ENCODE peak calls at places on chromosomes 16 and 17, in six cellular contexts. One of them, this sample, is unnamed.
A peak's percentile ranks its signal among the peaks of the same experiment; 100 is the strongest.

GRCh38 chr17:15457723-15458094 is 9.7 kb downstream of the CDRT4 start:
- DNase-seq in IMR-90: no peak
- DNase-seq in trophoblast cell: no peak
- DNase-seq in H1: no peak
- DNase-seq in neuronal stem cell: no peak
- DNase-seq in H9: no peak
- DNase-seq in this sample: no peak

GRCh38 chr16:2157480-2158261 is 2.1 kb downstream of the TRAF7 start:
- DNase-seq in IMR-90: no peak
- DNase-seq in trophoblast cell: no peak
- DNase-seq in H1: no peak
- DNase-seq in neuronal stem cell: no peak
- DNase-seq in H9: no peak
- DNase-seq in this sample: no peak

GRCh38 chr17:55577011-55577586 is 65.8 kb upstream of the SMIM36 start:
- DNase-seq in IMR-90: peak; percentile 84
- DNase-seq in trophoblast cell: peak; percentile 7
- DNase-seq in H1: no peak
- DNase-seq in neuronal stem cell: no peak
- DNase-seq in H9: no peak
- DNase-seq in this sample: peak; percentile 53

GRCh38 chr17:29664743-29665479 is 42.2 kb upstream of the CORO6 start:
- DNase-seq in IMR-90: peak; percentile 73
- DNase-seq in trophoblast cell: peak; percentile 46
- DNase-seq in H1: no peak
- DNase-seq in neuronal stem cell: no peak
- DNase-seq in H9: no peak
- DNase-seq in this sample: peak; percentile 54

GRCh38 chr17:55159251-55159650 is 105.5 kb upstream of the HLF start:
- DNase-seq in IMR-90: peak; percentile 58
- DNase-seq in trophoblast cell: no peak
- DNase-seq in H1: no peak
- DNase-seq in neuronal stem cell: no peak
- DNase-seq in H9: no peak
- DNase-seq in this sample: no peak

GRCh38 chr16:85995591-85996461 is 96.9 kb downstream of the IRF8 start:
- DNase-seq in IMR-90: no peak
- DNase-seq in trophoblast cell: no peak
- DNase-seq in H1: no peak
- DNase-seq in neuronal stem cell: no peak
- DNase-seq in H9: no peak
- DNase-seq in this sample: no peak

GRCh38 chr17:79019631-79020584 is 4.1 kb upstream of the C1QTNF1 start:
- DNase-seq in IMR-90: peak; percentile 78
- DNase-seq in trophoblast cell: peak; percentile 47
- DNase-seq in H1: no peak
- DNase-seq in neuronal stem cell: peak; percentile 23
- DNase-seq in H9: no peak
- DNase-seq in this sample: peak; percentile 76

GRCh38 chr16:73615256-73615655 is 567.3 kb upstream of the ZFHX3 start:
- DNase-seq in IMR-90: no peak
- DNase-seq in trophoblast cell: no peak
- DNase-seq in H1: no peak
- DNase-seq in neuronal stem cell: no peak
- DNase-seq in H9: no peak
- DNase-seq in this sample: no peak

GRCh38 chr16:71230122-71230845 is at the start of gene HYDIN:
- DNase-seq in IMR-90: peak; percentile 30
- DNase-seq in trophoblast cell: peak; percentile 95
- DNase-seq in H1: peak; percentile 61
- DNase-seq in neuronal stem cell: peak; percentile 88
- DNase-seq in H9: peak; percentile 95
- DNase-seq in this sample: peak; percentile 27

GRCh38 chr17:79645022-79645776 is 34.3 kb upstream of the RBFOX3 start:
- DNase-seq in IMR-90: no peak
- DNase-seq in trophoblast cell: no peak
- DNase-seq in H1: no peak
- DNase-seq in neuronal stem cell: no peak
- DNase-seq in H9: peak; percentile 24
- DNase-seq in this sample: no peak

GRCh38 chr17:64004903-64005733 is 7.0 kb downstream of the PRR29 start:
- DNase-seq in IMR-90: no peak
- DNase-seq in trophoblast cell: no peak
- DNase-seq in H1: no peak
- DNase-seq in neuronal stem cell: no peak
- DNase-seq in H9: peak; percentile 29
- DNase-seq in this sample: no peak

GRCh38 chr17:80029235-80029974 is 6.3 kb downstream of the TBC1D16 start:
- DNase-seq in IMR-90: peak; percentile 74
- DNase-seq in trophoblast cell: no peak
- DNase-seq in H1: no peak
- DNase-seq in neuronal stem cell: no peak
- DNase-seq in H9: no peak
- DNase-seq in this sample: peak; percentile 83

GRCh38 chr17:79678856-79679255 is 51.9 kb upstream of the ENPP7 start:
- DNase-seq in IMR-90: no peak
- DNase-seq in trophoblast cell: no peak
- DNase-seq in H1: no peak
- DNase-seq in neuronal stem cell: no peak
- DNase-seq in H9: no peak
- DNase-seq in this sample: no peak

GRCh38 chr16:14307623-14308356 is 236.7 kb downstream of the MRTFB start:
- DNase-seq in IMR-90: no peak
- DNase-seq in trophoblast cell: peak; percentile 30
- DNase-seq in H1: no peak
- DNase-seq in neuronal stem cell: no peak
- DNase-seq in H9: no peak
- DNase-seq in this sample: no peak

GRCh38 chr17:3985800-3986199 is 21.6 kb upstream of the ATP2A3 start:
- DNase-seq in IMR-90: no peak
- DNase-seq in trophoblast cell: no peak
- DNase-seq in H1: no peak
- DNase-seq in neuronal stem cell: no peak
- DNase-seq in H9: no peak
- DNase-seq in this sample: no peak

GRCh38 chr17:28908640-28909098 is 5.8 kb upstream of the DHRS13 start:
- DNase-seq in IMR-90: peak; percentile 91
- DNase-seq in trophoblast cell: no peak
- DNase-seq in H1: no peak
- DNase-seq in neuronal stem cell: no peak
- DNase-seq in H9: no peak
- DNase-seq in this sample: peak; percentile 82

GRCh38 chr17:50763716-50764450 is 3.4 kb downstream of the ANKRD40CL start:
- DNase-seq in IMR-90: no peak
- DNase-seq in trophoblast cell: peak; percentile 90
- DNase-seq in H1: no peak
- DNase-seq in neuronal stem cell: no peak
- DNase-seq in H9: no peak
- DNase-seq in this sample: no peak

GRCh38 chr17:12519956-12520594 is 145.6 kb upstream of the MYOCD start:
- DNase-seq in IMR-90: no peak
- DNase-seq in trophoblast cell: peak; percentile 90
- DNase-seq in H1: no peak
- DNase-seq in neuronal stem cell: no peak
- DNase-seq in H9: no peak
- DNase-seq in this sample: peak; percentile 58

GRCh38 chr17:38879878-38880727 is 10.2 kb downstream of the LASP1 start:
- DNase-seq in IMR-90: peak; percentile 83
- DNase-seq in trophoblast cell: no peak
- DNase-seq in H1: peak; percentile 91
- DNase-seq in neuronal stem cell: no peak
- DNase-seq in H9: peak; percentile 96
- DNase-seq in this sample: peak; percentile 66

GRCh38 chr17:65696739-65697394 is 135.4 kb upstream of the AXIN2 start:
- DNase-seq in IMR-90: peak; percentile 65
- DNase-seq in trophoblast cell: no peak
- DNase-seq in H1: no peak
- DNase-seq in neuronal stem cell: no peak
- DNase-seq in H9: no peak
- DNase-seq in this sample: peak; percentile 51

DNA sequence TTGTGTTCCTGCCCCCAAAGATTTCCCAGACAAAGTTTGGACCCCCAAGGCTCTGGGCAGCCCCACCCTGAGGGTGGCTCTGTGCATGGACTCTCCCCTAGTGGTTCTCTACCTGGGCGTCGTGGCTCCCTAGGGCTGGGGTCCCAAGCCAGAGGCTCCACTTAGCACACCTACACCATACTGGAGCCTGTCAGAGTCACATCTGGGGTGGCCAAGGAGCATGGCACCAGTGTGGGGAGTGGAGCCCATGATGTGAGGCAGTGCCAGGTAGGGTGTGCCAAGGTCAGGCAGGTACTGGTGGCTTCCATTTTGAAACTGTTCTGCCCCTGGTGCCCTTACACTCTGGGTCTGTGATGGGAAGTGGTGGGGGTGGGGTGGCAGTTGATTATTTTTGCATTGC is 109.9 kb upstream of the GNAO1 start:
- DNase-seq in IMR-90: no peak
- DNase-seq in trophoblast cell: no peak
- DNase-seq in H1: no peak
- DNase-seq in neuronal stem cell: no peak
- DNase-seq in H9: no peak
- DNase-seq in this sample: no peak
- H2AK5ac ChIP-seq in IMR-90: no peak overlapping the region
- H2AK5ac ChIP-seq in trophoblast cell: no peak overlapping the region
- H2AK5ac ChIP-seq in H1: no peak overlapping the region
- H2AK5ac ChIP-seq in neuronal stem cell: no peak overlapping the region
- H2AK5ac ChIP-seq in H9: no peak overlapping the region
- H2AK5ac ChIP-seq in this sample: no peak overlapping the region

GRCh38 chr16:78289844-78290277 is 190.4 kb downstream of the WWOX start:
- DNase-seq in IMR-90: no peak
- DNase-seq in trophoblast cell: no peak
- DNase-seq in H1: no peak
- DNase-seq in neuronal stem cell: no peak
- DNase-seq in H9: no peak
- DNase-seq in this sample: no peak

GRCh38 chr16:78290498-78291271 is 191.2 kb downstream of the WWOX start:
- DNase-seq in IMR-90: no peak
- DNase-seq in trophoblast cell: no peak
- DNase-seq in H1: no peak
- DNase-seq in neuronal stem cell: no peak
- DNase-seq in H9: no peak
- DNase-seq in this sample: no peak

GRCh38 chr16:78292726-78293380 is 193.4 kb downstream of the WWOX start:
- DNase-seq in IMR-90: no peak
- DNase-seq in trophoblast cell: peak; percentile 12
- DNase-seq in H1: no peak
- DNase-seq in neuronal stem cell: no peak
- DNase-seq in H9: no peak
- DNase-seq in this sample: no peak

GRCh38 chr16:78289368-78289767 is 189.9 kb downstream of the WWOX start:
- DNase-seq in IMR-90: no peak
- DNase-seq in trophoblast cell: no peak
- DNase-seq in H1: no peak
- DNase-seq in neuronal stem cell: no peak
- DNase-seq in H9: no peak
- DNase-seq in this sample: no peak

DNA sequence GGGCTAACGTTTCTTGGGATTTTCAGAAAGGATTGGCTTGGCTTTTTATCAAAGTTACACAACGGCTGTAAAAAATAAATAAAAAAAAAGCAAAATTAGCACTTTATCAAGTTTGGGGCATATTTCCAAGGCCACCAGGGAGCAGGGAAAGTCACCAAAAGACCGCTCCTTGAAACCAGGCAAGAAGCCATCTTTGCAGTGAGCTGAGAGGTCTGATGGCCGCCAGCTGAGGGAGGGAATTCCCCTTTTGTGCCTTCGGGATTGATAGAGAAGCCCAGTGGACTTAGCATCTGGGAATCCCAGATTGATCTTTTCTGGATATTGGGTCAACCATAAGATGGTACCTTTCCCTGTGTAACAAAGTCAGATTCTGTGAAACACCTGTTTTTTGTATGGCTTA is 192.2 kb downstream of the WWOX start:
- DNase-seq in IMR-90: no peak
- DNase-seq in trophoblast cell: no peak
- DNase-seq in H1: no peak
- DNase-seq in neuronal stem cell: no peak
- DNase-seq in H9: no peak
- DNase-seq in this sample: no peak
- H3K18ac ChIP-seq in IMR-90: no peak overlapping the region
- H3K18ac ChIP-seq in trophoblast cell: no peak overlapping the region
- H3K18ac ChIP-seq in H1: no peak overlapping the region
- H3K18ac ChIP-seq in neuronal stem cell: no peak overlapping the region
- H3K18ac ChIP-seq in H9: no peak overlapping the region
- H3K18ac ChIP-seq in this sample: no peak overlapping the region

GRCh38 chr16:943971-944370 is 26.8 kb downstream of the LMF1 start:
- DNase-seq in IMR-90: no peak
- DNase-seq in trophoblast cell: no peak
- DNase-seq in H1: no peak
- DNase-seq in neuronal stem cell: no peak
- DNase-seq in H9: no peak
- DNase-seq in this sample: no peak
- H3K14ac ChIP-seq in IMR-90: no peak overlapping the region
- H3K14ac ChIP-seq in trophoblast cell: no peak overlapping the region
- H3K14ac ChIP-seq in H1: no peak overlapping the region
- H3K14ac ChIP-seq in neuronal stem cell: no peak overlapping the region
- H3K14ac ChIP-seq in H9: no peak overlapping the region
- H3K14ac ChIP-seq in this sample: no peak overlapping the region

DNA sequence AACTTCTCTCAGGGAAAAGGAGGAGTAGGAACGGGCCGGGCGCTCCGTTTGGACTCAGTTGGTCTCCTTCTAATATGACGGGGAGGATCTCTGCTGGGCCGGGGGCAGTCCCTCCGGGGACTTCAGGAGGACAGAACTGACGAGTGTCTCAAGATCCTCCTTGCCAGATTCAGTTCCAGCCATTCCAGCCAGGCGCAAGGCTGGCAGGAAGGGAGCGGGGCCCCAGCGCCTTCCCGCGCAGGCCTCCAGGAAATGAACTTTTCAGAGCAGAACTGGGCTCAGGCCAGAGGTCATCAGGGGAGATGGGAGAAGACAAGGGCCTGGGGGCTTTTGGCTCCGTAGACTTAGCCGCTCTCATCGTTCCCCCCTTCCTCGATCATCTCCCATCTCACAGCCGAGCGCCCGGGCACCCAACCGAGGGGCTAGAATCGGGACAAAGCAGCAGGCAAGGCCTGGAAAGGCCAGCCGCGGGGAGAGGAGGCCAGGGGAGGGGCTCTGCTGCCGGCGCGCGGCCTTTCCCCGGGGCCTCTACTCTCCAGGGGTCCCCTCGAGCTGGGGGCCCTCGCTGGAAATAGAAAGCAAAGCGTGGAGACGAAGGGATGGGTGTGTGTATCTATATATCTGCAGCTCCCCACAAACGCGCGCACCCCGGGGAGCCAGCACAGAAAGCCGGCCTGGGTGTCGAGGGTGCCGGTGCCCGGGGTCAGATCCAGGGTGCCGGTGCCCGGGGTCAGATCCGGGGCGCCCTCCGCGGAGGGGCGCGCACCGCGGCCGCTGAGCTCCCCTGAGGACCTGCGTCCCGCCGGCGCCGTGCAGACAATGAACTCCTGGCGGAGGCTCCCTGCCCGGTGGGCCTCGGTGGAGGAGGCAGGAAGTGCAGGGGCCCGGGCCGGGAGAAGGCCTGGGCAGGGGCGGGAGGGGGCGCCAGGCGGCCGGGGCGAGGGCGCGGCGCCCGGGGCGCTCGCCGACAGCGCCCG is 1.4 kb downstream of the ZNF423 start:
- DNase-seq in IMR-90: no peak
- DNase-seq in trophoblast cell: no peak
- DNase-seq in H1: no peak
- DNase-seq in neuronal stem cell: peak; percentile 37
- DNase-seq in H9: no peak
- DNase-seq in this sample: peak; percentile 34
- H2AK5ac ChIP-seq in IMR-90: no peak overlapping the region
- H2AK5ac ChIP-seq in trophoblast cell: peak overlapping the region; percentile 86
- H2AK5ac ChIP-seq in H1: no peak overlapping the region
- H2AK5ac ChIP-seq in neuronal stem cell: peak overlapping the region; percentile 89
- H2AK5ac ChIP-seq in H9: no peak overlapping the region
- H2AK5ac ChIP-seq in this sample: no peak overlapping the region

This sample was measured in mesenchymal stem cell.